ENCODE peak calls at places on chromosomes 1 and 21, in seven cellular contexts. One of them, this sample, is unnamed.

GRCh38 chr1:104264506-104264905 is 514.8 kb downstream of the AMY1C start:
- DNase-seq in neural progenitor cell: no peak
- DNase-seq in T-cell: no peak
- DNase-seq in HCEC 1CT: no peak
- DNase-seq in HEK293T: no peak
- DNase-seq in activated naive CD8-positive, alpha-beta T cell treated with anti-CD3 and anti-CD28 coated beads for 36 hours: no peak
- DNase-seq in amniotic stem cell: no peak
- DNase-seq in this sample: no peak

GRCh38 chr21:41066086-41066938 is 101.6 kb upstream of the BACE2 start:
- DNase-seq in HCEC 1CT: no peak
- DNase-seq in HEK293T: no peak
- DNase-seq in amniotic stem cell: no peak
- DNase-seq in neural progenitor cell: no peak
- DNase-seq in T-cell: no peak
- DNase-seq in activated naive CD8-positive, alpha-beta T cell treated with anti-CD3 and anti-CD28 coated beads for 36 hours: no peak
- DNase-seq in this sample: no peak

GRCh38 chr1:25425098-25426085 is 4.8 kb upstream of the RHCE start:
- DNase-seq in HCEC 1CT: peak; percentile 59
- DNase-seq in activated naive CD8-positive, alpha-beta T cell treated with anti-CD3 and anti-CD28 coated beads for 36 hours: no peak
- DNase-seq in T-cell: no peak
- DNase-seq in neural progenitor cell: no peak
- DNase-seq in HEK293T: no peak
- DNase-seq in amniotic stem cell: no peak
- DNase-seq in this sample: no peak

GRCh38 chr1:186662752-186663151 is 17.5 kb downstream of the PTGS2 start:
- DNase-seq in HEK293T: no peak
- DNase-seq in amniotic stem cell: no peak
- DNase-seq in activated naive CD8-positive, alpha-beta T cell treated with anti-CD3 and anti-CD28 coated beads for 36 hours: no peak
- DNase-seq in HCEC 1CT: peak; percentile 37
- DNase-seq in neural progenitor cell: no peak
- DNase-seq in T-cell: no peak
- DNase-seq in this sample: no peak

GRCh38 chr1:181149326-181150000 is 61.0 kb downstream of the IER5 start:
- DNase-seq in amniotic stem cell: no peak
- DNase-seq in HEK293T: no peak
- DNase-seq in T-cell: peak; percentile 75
- DNase-seq in neural progenitor cell: no peak
- DNase-seq in activated naive CD8-positive, alpha-beta T cell treated with anti-CD3 and anti-CD28 coated beads for 36 hours: peak; percentile 69
- DNase-seq in HCEC 1CT: no peak
- DNase-seq in this sample: no peak

GRCh38 chr1:179742717-179743678 is at the start of gene FAM163A:
- DNase-seq in T-cell: peak; percentile 2
- DNase-seq in HCEC 1CT: no peak
- DNase-seq in HEK293T: peak; percentile 70
- DNase-seq in neural progenitor cell: peak; percentile 71
- DNase-seq in activated naive CD8-positive, alpha-beta T cell treated with anti-CD3 and anti-CD28 coated beads for 36 hours: peak; percentile 26
- DNase-seq in amniotic stem cell: no peak
- DNase-seq in this sample: no peak

GRCh38 chr1:41414716-41415306 is 53.6 kb downstream of the FOXO6 start:
- DNase-seq in HCEC 1CT: no peak
- DNase-seq in neural progenitor cell: no peak
- DNase-seq in HEK293T: no peak
- DNase-seq in activated naive CD8-positive, alpha-beta T cell treated with anti-CD3 and anti-CD28 coated beads for 36 hours: no peak
- DNase-seq in amniotic stem cell: no peak
- DNase-seq in T-cell: no peak
- DNase-seq in this sample: no peak

GRCh38 chr1:202709276-202710041 is 795 bp downstream of the SYT2 start:
- DNase-seq in T-cell: no peak
- DNase-seq in neural progenitor cell: peak; percentile 62
- DNase-seq in activated naive CD8-positive, alpha-beta T cell treated with anti-CD3 and anti-CD28 coated beads for 36 hours: no peak
- DNase-seq in HCEC 1CT: no peak
- DNase-seq in amniotic stem cell: no peak
- DNase-seq in HEK293T: no peak
- DNase-seq in this sample: no peak

GRCh38 chr1:177800386-177801058 is 169.3 kb downstream of the SEC16B start:
- DNase-seq in activated naive CD8-positive, alpha-beta T cell treated with anti-CD3 and anti-CD28 coated beads for 36 hours: no peak
- DNase-seq in neural progenitor cell: no peak
- DNase-seq in HEK293T: no peak
- DNase-seq in amniotic stem cell: no peak
- DNase-seq in T-cell: no peak
- DNase-seq in HCEC 1CT: peak; percentile 78
- DNase-seq in this sample: no peak

GRCh38 chr1:4271338-4271998 is 371.4 kb upstream of the C1orf174 start:
- DNase-seq in HEK293T: no peak
- DNase-seq in T-cell: no peak
- DNase-seq in neural progenitor cell: no peak
- DNase-seq in activated naive CD8-positive, alpha-beta T cell treated with anti-CD3 and anti-CD28 coated beads for 36 hours: no peak
- DNase-seq in HCEC 1CT: no peak
- DNase-seq in amniotic stem cell: no peak
- DNase-seq in this sample: no peak

GRCh38 chr21:44933199-44933937 is 6.5 kb upstream of the SLX9 start:
- DNase-seq in activated naive CD8-positive, alpha-beta T cell treated with anti-CD3 and anti-CD28 coated beads for 36 hours: no peak
- DNase-seq in HEK293T: no peak
- DNase-seq in T-cell: no peak
- DNase-seq in neural progenitor cell: no peak
- DNase-seq in HCEC 1CT: no peak
- DNase-seq in amniotic stem cell: no peak
- DNase-seq in this sample: no peak

GRCh38 chr1:47386268-47386667 is 29.8 kb upstream of the FOXE3 start:
- DNase-seq in HCEC 1CT: no peak
- DNase-seq in HEK293T: no peak
- DNase-seq in activated naive CD8-positive, alpha-beta T cell treated with anti-CD3 and anti-CD28 coated beads for 36 hours: no peak
- DNase-seq in amniotic stem cell: no peak
- DNase-seq in neural progenitor cell: no peak
- DNase-seq in T-cell: no peak
- DNase-seq in this sample: no peak

GRCh38 chr1:83318361-83318760 is 680.6 kb downstream of the TTLL7 start:
- DNase-seq in T-cell: no peak
- DNase-seq in HCEC 1CT: no peak
- DNase-seq in amniotic stem cell: no peak
- DNase-seq in HEK293T: no peak
- DNase-seq in activated naive CD8-positive, alpha-beta T cell treated with anti-CD3 and anti-CD28 coated beads for 36 hours: no peak
- DNase-seq in neural progenitor cell: no peak
- DNase-seq in this sample: no peak

GRCh38 chr1:201896951-201897391 is 8.3 kb downstream of the SHISA4 start:
- DNase-seq in amniotic stem cell: no peak
- DNase-seq in HCEC 1CT: peak; percentile 93
- DNase-seq in activated naive CD8-positive, alpha-beta T cell treated with anti-CD3 and anti-CD28 coated beads for 36 hours: no peak
- DNase-seq in neural progenitor cell: no peak
- DNase-seq in HEK293T: no peak
- DNase-seq in T-cell: no peak
- DNase-seq in this sample: no peak

GRCh38 chr1:223872308-223872878 is 26.6 kb upstream of the TP53BP2 start:
- DNase-seq in neural progenitor cell: peak; percentile 8
- DNase-seq in T-cell: no peak
- DNase-seq in activated naive CD8-positive, alpha-beta T cell treated with anti-CD3 and anti-CD28 coated beads for 36 hours: no peak
- DNase-seq in HCEC 1CT: no peak
- DNase-seq in amniotic stem cell: no peak
- DNase-seq in HEK293T: no peak
- DNase-seq in this sample: no peak

GRCh38 chr1:162502928-162503327 is 5.3 kb downstream of the UHMK1 start:
- DNase-seq in HCEC 1CT: peak; percentile 89
- DNase-seq in HEK293T: no peak
- DNase-seq in activated naive CD8-positive, alpha-beta T cell treated with anti-CD3 and anti-CD28 coated beads for 36 hours: no peak
- DNase-seq in T-cell: no peak
- DNase-seq in neural progenitor cell: no peak
- DNase-seq in amniotic stem cell: peak; percentile 17
- DNase-seq in this sample: no peak

GRCh38 chr1:16014509-16015482 is 3.0 kb downstream of the HSPB7 start:
- DNase-seq in neural progenitor cell: no peak
- DNase-seq in T-cell: no peak
- DNase-seq in amniotic stem cell: no peak
- DNase-seq in HEK293T: no peak
- DNase-seq in activated naive CD8-positive, alpha-beta T cell treated with anti-CD3 and anti-CD28 coated beads for 36 hours: no peak
- DNase-seq in HCEC 1CT: no peak
- DNase-seq in this sample: no peak

GRCh38 chr1:93552751-93553455 is 105.0 kb downstream of the FNBP1L start:
- DNase-seq in HEK293T: peak; percentile 28
- DNase-seq in T-cell: no peak
- DNase-seq in neural progenitor cell: peak; percentile 23
- DNase-seq in HCEC 1CT: peak; percentile 55
- DNase-seq in amniotic stem cell: no peak
- DNase-seq in activated naive CD8-positive, alpha-beta T cell treated with anti-CD3 and anti-CD28 coated beads for 36 hours: no peak
- DNase-seq in this sample: no peak

GRCh38 chr1:53176452-53177344 is 19.9 kb upstream of the CPT2 start:
- DNase-seq in activated naive CD8-positive, alpha-beta T cell treated with anti-CD3 and anti-CD28 coated beads for 36 hours: no peak
- DNase-seq in T-cell: no peak
- DNase-seq in amniotic stem cell: no peak
- DNase-seq in HCEC 1CT: no peak
- DNase-seq in neural progenitor cell: no peak
- DNase-seq in HEK293T: no peak
- DNase-seq in this sample: no peak

GRCh38 chr1:19811206-19811851 is 3.8 kb downstream of the RNF186 start:
- DNase-seq in neural progenitor cell: peak; percentile 68
- DNase-seq in T-cell: peak; percentile 10
- DNase-seq in amniotic stem cell: no peak
- DNase-seq in HCEC 1CT: peak; percentile 57
- DNase-seq in activated naive CD8-positive, alpha-beta T cell treated with anti-CD3 and anti-CD28 coated beads for 36 hours: peak; percentile 53
- DNase-seq in HEK293T: peak; percentile 66
- DNase-seq in this sample: no peak

GRCh38 chr1:69976896-69977295 is 228.5 kb downstream of the LRRC40 start:
- DNase-seq in amniotic stem cell: no peak
- DNase-seq in HCEC 1CT: peak; percentile 51
- DNase-seq in neural progenitor cell: no peak
- DNase-seq in T-cell: no peak
- DNase-seq in HEK293T: no peak
- DNase-seq in activated naive CD8-positive, alpha-beta T cell treated with anti-CD3 and anti-CD28 coated beads for 36 hours: no peak
- DNase-seq in this sample: no peak

GRCh38 chr1:111197598-111198289 is 2.7 kb downstream of the DENND2D start:
- DNase-seq in activated naive CD8-positive, alpha-beta T cell treated with anti-CD3 and anti-CD28 coated beads for 36 hours: peak; percentile 52
- DNase-seq in HEK293T: peak; percentile 58
- DNase-seq in HCEC 1CT: peak; percentile 42
- DNase-seq in T-cell: peak; percentile 77
- DNase-seq in neural progenitor cell: peak; percentile 64
- DNase-seq in amniotic stem cell: no peak
- DNase-seq in this sample: no peak

GRCh38 chr1:200890818-200891773 is 3.6 kb upstream of the INAVA start:
- DNase-seq in HEK293T: peak; percentile 82
- DNase-seq in T-cell: no peak
- DNase-seq in activated naive CD8-positive, alpha-beta T cell treated with anti-CD3 and anti-CD28 coated beads for 36 hours: no peak
- DNase-seq in HCEC 1CT: peak; percentile 8
- DNase-seq in amniotic stem cell: peak; percentile 19
- DNase-seq in neural progenitor cell: peak; percentile 91
- DNase-seq in this sample: no peak

GRCh38 chr1:3194760-3195479 is 125.9 kb downstream of the PRDM16 start:
- DNase-seq in amniotic stem cell: no peak
- DNase-seq in neural progenitor cell: no peak
- DNase-seq in HEK293T: no peak
- DNase-seq in T-cell: no peak
- DNase-seq in activated naive CD8-positive, alpha-beta T cell treated with anti-CD3 and anti-CD28 coated beads for 36 hours: no peak
- DNase-seq in HCEC 1CT: no peak
- DNase-seq in this sample: no peak

GRCh38 chr21:28266061-28266460 is 726.6 kb downstream of the LTN1 start:
- DNase-seq in HCEC 1CT: no peak
- DNase-seq in T-cell: no peak
- DNase-seq in amniotic stem cell: no peak
- DNase-seq in HEK293T: no peak
- DNase-seq in neural progenitor cell: no peak
- DNase-seq in activated naive CD8-positive, alpha-beta T cell treated with anti-CD3 and anti-CD28 coated beads for 36 hours: no peak
- DNase-seq in this sample: no peak

GRCh38 chr1:32666866-32667566 is 16.0 kb downstream of the RBBP4 start:
- DNase-seq in amniotic stem cell: no peak
- DNase-seq in activated naive CD8-positive, alpha-beta T cell treated with anti-CD3 and anti-CD28 coated beads for 36 hours: no peak
- DNase-seq in HEK293T: no peak
- DNase-seq in T-cell: no peak
- DNase-seq in HCEC 1CT: no peak
- DNase-seq in neural progenitor cell: no peak
- DNase-seq in this sample: peak; percentile 25

GRCh38 chr1:6889875-6890480 is 104.7 kb downstream of the CAMTA1 start:
- DNase-seq in amniotic stem cell: no peak
- DNase-seq in neural progenitor cell: peak; percentile 74
- DNase-seq in HEK293T: peak; percentile 70
- DNase-seq in activated naive CD8-positive, alpha-beta T cell treated with anti-CD3 and anti-CD28 coated beads for 36 hours: peak; percentile 29
- DNase-seq in HCEC 1CT: peak; percentile 47
- DNase-seq in T-cell: peak; percentile 27
- DNase-seq in this sample: peak; percentile 61

GRCh38 chr1:118077331-118078055 is 107.5 kb downstream of the SPAG17 start:
- DNase-seq in HEK293T: peak; percentile 29
- DNase-seq in HCEC 1CT: peak; percentile 10
- DNase-seq in amniotic stem cell: no peak
- DNase-seq in T-cell: no peak
- DNase-seq in neural progenitor cell: peak; percentile 51
- DNase-seq in activated naive CD8-positive, alpha-beta T cell treated with anti-CD3 and anti-CD28 coated beads for 36 hours: no peak
- DNase-seq in this sample: no peak

This sample was measured in ureter.